ENCODE peak calls at places on chromosomes 11 and 22, in ten cellular contexts. K is MV-4-11; J is CD8-positive, alpha-beta memory T cell; Y is type B pancreatic cell; H is naive thymus-derived CD8-positive, alpha-beta T cell; M is stimulated activated CD8-positive, alpha-beta memory T cell treated with anti-CD3 and anti-CD28 coated beads, Interleukin-12 subunit alpha, Interleukin-12 subunit beta, amount 100 ng/mL, for 4 hours; C is activated CD4-positive, alpha-beta T cell treated with anti-CD3 and anti-CD28 coated beads, Interleukin-2, amount 50 U/mL, for 24 hours; Q is activated CD8-positive, alpha-beta memory T cell treated with anti-CD3 and anti-CD28 coated beads for 48 hours; P is GM13976; Z is stimulated activated CD4-positive, alpha-beta T cell treated with anti-CD3 and anti-CD28 coated beads, Interleukin-2, amount 100 ng/mL, for 48 hours. X is an unnamed sample.

GRCh38 chr11:1517117-1518005 is 30.8 kb upstream of the MOB2 start:
- DNase-seq in Q (no peak), C (no peak), Y (no peak), H (no peak), P (no peak), K (no peak), J (peak), Z (no peak), M (no peak), X (no peak)

GRCh38 chr11:8288824-8289223 is 25.1 kb upstream of the LMO1 start:
- DNase-seq in J (no peak), Y (peak), Z (no peak), M (no peak), C (no peak), H (no peak), P (no peak), K (no peak), Q (no peak), X (no peak)

GRCh38 chr11:63909621-63910506 is 7.1 kb downstream of the RCOR2 start:
- DNase-seq in Z (no peak), M (no peak), P (no peak), H (no peak), Y (no peak), J (no peak), C (no peak), K (no peak), Q (no peak), X (no peak)

GRCh38 chr22:48102581-48102980 is 1340.1 kb downstream of the TBC1D22A start:
- DNase-seq in M (no peak), Z (no peak), P (no peak), K (no peak), J (no peak), Y (peak), C (no peak), H (no peak), Q (no peak), X (peak)

GRCh38 chr11:21037836-21038235 is 368.4 kb downstream of the NELL1 start:
- DNase-seq in P (no peak), M (no peak), C (no peak), K (no peak), Y (no peak), H (no peak), Z (no peak), Q (no peak), J (no peak), X (no peak)

GRCh38 chr11:125945011-125945796 is 640 bp upstream of the VSIG10L2 start:
- DNase-seq in Q (no peak), K (no peak), Y (peak), Z (no peak), J (no peak), C (no peak), M (no peak), P (no peak), H (no peak), X (no peak)

GRCh38 chr22:41929158-41929896 is 2.7 kb upstream of the TNFRSF13C start:
- DNase-seq in P (no peak), K (no peak), H (no peak), Z (no peak), M (no peak), J (no peak), C (no peak), Y (no peak), Q (no peak), X (no peak)

GRCh38 chr11:66950113-66950535 is 8.1 kb downstream of the PC start:
- DNase-seq in Q (no peak), H (no peak), Y (no peak), P (peak), K (no peak), Z (peak), M (no peak), C (no peak), J (no peak), X (no peak)

GRCh38 chr11:94731921-94732601 is 36.1 kb upstream of the AMOTL1 start:
- DNase-seq in M (no peak), Q (no peak), J (no peak), K (no peak), C (no peak), Z (no peak), P (no peak), Y (no peak), H (no peak), X (no peak)

GRCh38 chr11:114280696-114281095 is 15.5 kb upstream of the NNMT start:
- DNase-seq in P (no peak), Y (no peak), Z (no peak), J (no peak), K (no peak), C (no peak), M (no peak), H (peak), Q (no peak), X (peak)

GRCh38 chr22:22910272-22911240 is 22.9 kb downstream of the IGLL5 start:
- DNase-seq in K (no peak), P (no peak), Y (no peak), M (no peak), Q (no peak), J (no peak), C (no peak), H (no peak), Z (no peak), X (no peak)

GRCh38 chr22:29224121-29224858 is 18.6 kb downstream of the EMID1 start:
- DNase-seq in J (peak), M (no peak), Q (no peak), K (no peak), P (no peak), C (no peak), Z (no peak), Y (no peak), H (no peak), X (no peak)